ENCODE peak calls at places on chromosome 21, in seven cellular contexts. One of them, this sample, is unnamed.
A peak's percentile ranks its signal among the peaks of the same experiment; 100 is the strongest.

GRCh38 chr21:29920938-29921337 is 18.9 kb downstream of the GRIK1 start:
- DNase-seq in A549: no peak
- DNase-seq in IMR-90: no peak
- DNase-seq in body of pancreas: no peak
- DNase-seq in Peyer's patch: no peak
- DNase-seq in sigmoid colon: no peak
- DNase-seq in stomach: no peak
- DNase-seq in this sample: no peak

GRCh38 chr21:33688343-33688742 is 46.0 kb downstream of the ITSN1 start:
- DNase-seq in stomach: no peak
- DNase-seq in body of pancreas: no peak
- DNase-seq in IMR-90: no peak
- DNase-seq in Peyer's patch: no peak
- DNase-seq in sigmoid colon: no peak
- DNase-seq in A549: no peak
- DNase-seq in this sample: no peak

GRCh38 chr21:14889080-14889805 is 175.6 kb downstream of the NRIP1 start:
- DNase-seq in body of pancreas: peak; percentile 20
- DNase-seq in IMR-90: peak; percentile 71
- DNase-seq in stomach: no peak
- DNase-seq in sigmoid colon: no peak
- DNase-seq in A549: no peak
- DNase-seq in Peyer's patch: peak; percentile 65
- DNase-seq in this sample: no peak

GRCh38 chr21:29130234-29130993 is at the start of gene MAP3K7CL:
- DNase-seq in body of pancreas: peak; percentile 30
- DNase-seq in sigmoid colon: peak; percentile 81
- DNase-seq in stomach: no peak
- DNase-seq in IMR-90: peak; percentile 100
- DNase-seq in A549: no peak
- DNase-seq in Peyer's patch: peak; percentile 65
- DNase-seq in this sample: peak; percentile 83

GRCh38 chr21:45845063-45845789 is 136.3 kb upstream of the COL6A1 start:
- DNase-seq in A549: no peak
- DNase-seq in IMR-90: no peak
- DNase-seq in sigmoid colon: peak; percentile 21
- DNase-seq in Peyer's patch: no peak
- DNase-seq in body of pancreas: no peak
- DNase-seq in stomach: peak; percentile 3
- DNase-seq in this sample: no peak

GRCh38 chr21:14722841-14723483 is 176.8 kb upstream of the SAMSN1 start:
- DNase-seq in Peyer's patch: no peak
- DNase-seq in IMR-90: no peak
- DNase-seq in body of pancreas: no peak
- DNase-seq in A549: no peak
- DNase-seq in sigmoid colon: no peak
- DNase-seq in stomach: no peak
- DNase-seq in this sample: no peak

GRCh38 chr21:44520326-44521300 is 19.4 kb downstream of the KRTAP10-1 start:
- DNase-seq in Peyer's patch: peak; percentile 39
- DNase-seq in A549: no peak
- DNase-seq in body of pancreas: peak; percentile 5
- DNase-seq in sigmoid colon: peak; percentile 49
- DNase-seq in IMR-90: no peak
- DNase-seq in stomach: no peak
- DNase-seq in this sample: peak; percentile 56

GRCh38 chr21:33761104-33762036 is 119.1 kb downstream of the ITSN1 start:
- DNase-seq in A549: peak; percentile 90
- DNase-seq in body of pancreas: no peak
- DNase-seq in stomach: no peak
- DNase-seq in sigmoid colon: no peak
- DNase-seq in IMR-90: peak; percentile 99
- DNase-seq in Peyer's patch: peak; percentile 49
- DNase-seq in this sample: no peak

GRCh38 chr21:33419538-33420123 is 16.4 kb downstream of the IFNGR2 start:
- DNase-seq in sigmoid colon: peak; percentile 70
- DNase-seq in body of pancreas: no peak
- DNase-seq in stomach: peak; percentile 40
- DNase-seq in IMR-90: peak; percentile 76
- DNase-seq in Peyer's patch: no peak
- DNase-seq in A549: peak; percentile 62
- DNase-seq in this sample: no peak

GRCh38 chr21:16573581-16573980 is 843.8 kb downstream of the USP25 start:
- DNase-seq in sigmoid colon: no peak
- DNase-seq in A549: no peak
- DNase-seq in IMR-90: peak; percentile 76
- DNase-seq in stomach: no peak
- DNase-seq in Peyer's patch: no peak
- DNase-seq in body of pancreas: no peak
- DNase-seq in this sample: no peak

GRCh38 chr21:45972716-45973474 is 8.7 kb upstream of the COL6A1 start:
- DNase-seq in body of pancreas: peak; percentile 51
- DNase-seq in sigmoid colon: peak; percentile 93
- DNase-seq in A549: no peak
- DNase-seq in stomach: no peak
- DNase-seq in Peyer's patch: peak; percentile 62
- DNase-seq in IMR-90: peak; percentile 92
- DNase-seq in this sample: peak; percentile 85

GRCh38 chr21:29185172-29185571 is 54.7 kb downstream of the MAP3K7CL start:
- DNase-seq in IMR-90: peak; percentile 25
- DNase-seq in body of pancreas: no peak
- DNase-seq in sigmoid colon: no peak
- DNase-seq in A549: no peak
- DNase-seq in Peyer's patch: no peak
- DNase-seq in stomach: no peak
- DNase-seq in this sample: no peak

GRCh38 chr21:39837861-39838359 is 29.3 kb upstream of the PCP4 start:
- DNase-seq in body of pancreas: no peak
- DNase-seq in IMR-90: no peak
- DNase-seq in Peyer's patch: no peak
- DNase-seq in stomach: no peak
- DNase-seq in A549: no peak
- DNase-seq in sigmoid colon: no peak
- DNase-seq in this sample: no peak

GRCh38 chr21:45607922-45608295 is 35.6 kb upstream of the PCBP3 start:
- DNase-seq in body of pancreas: no peak
- DNase-seq in Peyer's patch: peak; percentile 37
- DNase-seq in stomach: no peak
- DNase-seq in A549: no peak
- DNase-seq in sigmoid colon: no peak
- DNase-seq in IMR-90: no peak
- DNase-seq in this sample: peak; percentile 5

GRCh38 chr21:38804617-38805281 is 980 bp upstream of the ETS2 start:
- DNase-seq in IMR-90: peak; percentile 54
- DNase-seq in sigmoid colon: peak; percentile 92
- DNase-seq in Peyer's patch: peak; percentile 86
- DNase-seq in body of pancreas: peak; percentile 78
- DNase-seq in stomach: peak; percentile 84
- DNase-seq in A549: peak; percentile 69
- DNase-seq in this sample: no peak

GRCh38 chr21:26801524-26801923 is 43.7 kb downstream of the ADAMTS1 start:
- DNase-seq in Peyer's patch: no peak
- DNase-seq in stomach: no peak
- DNase-seq in A549: no peak
- DNase-seq in body of pancreas: no peak
- DNase-seq in IMR-90: peak; percentile 94
- DNase-seq in sigmoid colon: no peak
- DNase-seq in this sample: no peak

GRCh38 chr21:45357436-45358260 is 47.3 kb upstream of the COL18A1 start:
- DNase-seq in sigmoid colon: peak; percentile 91
- DNase-seq in stomach: peak; percentile 60
- DNase-seq in A549: no peak
- DNase-seq in IMR-90: no peak
- DNase-seq in Peyer's patch: peak; percentile 61
- DNase-seq in body of pancreas: peak; percentile 52
- DNase-seq in this sample: peak; percentile 83

GRCh38 chr21:44969965-44970755 is 30.3 kb downstream of the SLX9 start:
- DNase-seq in A549: no peak
- DNase-seq in sigmoid colon: peak; percentile 77
- DNase-seq in stomach: no peak
- DNase-seq in Peyer's patch: no peak
- DNase-seq in body of pancreas: no peak
- DNase-seq in IMR-90: peak; percentile 87
- DNase-seq in this sample: no peak

GRCh38 chr21:29077651-29078090 is 4.2 kb upstream of the CCT8 start:
- DNase-seq in stomach: no peak
- DNase-seq in IMR-90: peak; percentile 48
- DNase-seq in body of pancreas: peak; percentile 35
- DNase-seq in Peyer's patch: no peak
- DNase-seq in A549: peak; percentile 65
- DNase-seq in sigmoid colon: no peak
- DNase-seq in this sample: no peak

GRCh38 chr21:44415073-44416025 is 40.0 kb upstream of the LRRC3 start:
- DNase-seq in stomach: no peak
- DNase-seq in IMR-90: no peak
- DNase-seq in sigmoid colon: peak; percentile 19
- DNase-seq in body of pancreas: no peak
- DNase-seq in Peyer's patch: peak; percentile 19
- DNase-seq in A549: no peak
- DNase-seq in this sample: peak; percentile 66

GRCh38 chr21:9738527-9738926 is 782.9 kb upstream of the TPTE start:
- DNase-seq in A549: no peak
- DNase-seq in stomach: no peak
- DNase-seq in IMR-90: no peak
- DNase-seq in sigmoid colon: no peak
- DNase-seq in Peyer's patch: no peak
- DNase-seq in body of pancreas: no peak
- DNase-seq in this sample: no peak

GRCh38 chr21:39775816-39776215 is 30.8 kb downstream of the IGSF5 start:
- DNase-seq in stomach: no peak
- DNase-seq in sigmoid colon: no peak
- DNase-seq in Peyer's patch: no peak
- DNase-seq in body of pancreas: no peak
- DNase-seq in IMR-90: no peak
- DNase-seq in A549: no peak
- DNase-seq in this sample: no peak

GRCh38 chr21:32256226-32256625 is 22.6 kb downstream of the MIS18A start:
- DNase-seq in IMR-90: no peak
- DNase-seq in A549: no peak
- DNase-seq in body of pancreas: no peak
- DNase-seq in Peyer's patch: no peak
- DNase-seq in stomach: no peak
- DNase-seq in sigmoid colon: no peak
- DNase-seq in this sample: no peak

DNA sequence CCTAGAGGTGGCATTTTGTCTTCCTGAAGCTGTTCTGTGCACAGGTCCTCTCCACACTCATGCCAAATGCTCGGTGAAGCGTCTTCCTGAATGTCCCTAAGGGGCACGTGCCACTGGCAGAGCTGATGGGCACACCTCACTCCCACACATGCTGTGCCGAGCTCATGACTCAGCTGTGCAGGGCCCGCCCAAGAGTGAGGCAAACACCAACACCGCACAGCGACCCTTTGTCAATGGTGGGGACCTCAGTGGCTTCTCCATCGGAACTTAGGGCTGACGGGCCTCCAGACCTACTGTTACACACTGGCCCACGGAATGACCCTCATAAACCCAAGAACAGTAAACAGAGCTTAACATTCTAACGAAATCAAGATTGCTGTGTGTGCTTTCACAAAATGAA is 89.2 kb downstream of the SIM2 start:
- DNase-seq in Peyer's patch: peak; percentile 64
- DNase-seq in body of pancreas: no peak
- DNase-seq in A549: peak; percentile 61
- DNase-seq in IMR-90: no peak
- DNase-seq in stomach: peak; percentile 62
- DNase-seq in sigmoid colon: no peak
- DNase-seq in this sample: no peak
- TF ChIP-seq POLR2A in Peyer's patch: no peak
- TF ChIP-seq POLR2A in body of pancreas: no peak
- TF ChIP-seq POLR2A in A549: no peak
- TF ChIP-seq POLR2A in IMR-90: no peak
- TF ChIP-seq POLR2A in stomach: no peak
- TF ChIP-seq POLR2A in sigmoid colon: no peak
- TF ChIP-seq POLR2A in this sample: no peak

GRCh38 chr21:42314616-42315295 is 453 bp downstream of the TFF3 start:
- DNase-seq in sigmoid colon: no peak
- DNase-seq in Peyer's patch: no peak
- DNase-seq in stomach: no peak
- DNase-seq in A549: no peak
- DNase-seq in body of pancreas: no peak
- DNase-seq in IMR-90: no peak
- DNase-seq in this sample: no peak
- H3K4me1 ChIP-seq in sigmoid colon: no peaks in the 10 kb centered on the region
- H3K4me1 ChIP-seq in Peyer's patch: no peaks in the 10 kb centered on the region
- H3K4me1 ChIP-seq in stomach: peaks cover 31% of the 10 kb centered on the region
- H3K4me1 ChIP-seq in A549: no peaks in the 10 kb centered on the region
- H3K4me1 ChIP-seq in body of pancreas: peaks cover 29% of the 10 kb centered on the region
- H3K4me1 ChIP-seq in IMR-90: no peaks in the 10 kb centered on the region
- H3K4me1 ChIP-seq in this sample: peaks cover 5% of the 10 kb centered on the region

GRCh38 chr21:17612023-17612564 is 607 bp downstream of the BTG3 start:
- DNase-seq in Peyer's patch: peak; percentile 62
- DNase-seq in stomach: peak; percentile 48
- DNase-seq in body of pancreas: peak; percentile 51
- DNase-seq in sigmoid colon: peak; percentile 70
- DNase-seq in A549: peak; percentile 29
- DNase-seq in IMR-90: peak; percentile 59
- DNase-seq in this sample: peak; percentile 83

GRCh38 chr21:17610862-17611261 is 1.8 kb downstream of the BTG3 start:
- DNase-seq in body of pancreas: no peak
- DNase-seq in IMR-90: peak; percentile 11
- DNase-seq in sigmoid colon: peak; percentile 65
- DNase-seq in Peyer's patch: no peak
- DNase-seq in A549: peak; percentile 1
- DNase-seq in stomach: peak; percentile 27
- DNase-seq in this sample: no peak

GRCh38 chr21:17612565-17613241 is at the start of gene BTG3:
- DNase-seq in sigmoid colon: peak; percentile 90
- DNase-seq in Peyer's patch: peak; percentile 89
- DNase-seq in IMR-90: peak; percentile 76
- DNase-seq in stomach: peak; percentile 80
- DNase-seq in A549: peak; percentile 67
- DNase-seq in body of pancreas: peak; percentile 83
- DNase-seq in this sample: peak; percentile 81

GRCh38 chr21:17613242-17613676 is 558 bp upstream of the BTG3 start:
- DNase-seq in sigmoid colon: peak; percentile 88
- DNase-seq in IMR-90: no peak
- DNase-seq in stomach: peak; percentile 49
- DNase-seq in body of pancreas: peak; percentile 47
- DNase-seq in Peyer's patch: peak; percentile 58
- DNase-seq in A549: peak; percentile 11
- DNase-seq in this sample: no peak

GRCh38 chr21:17611414-17612022 is 1.2 kb downstream of the BTG3 start:
- DNase-seq in A549: peak; percentile 79
- DNase-seq in stomach: peak; percentile 86
- DNase-seq in IMR-90: peak; percentile 94
- DNase-seq in Peyer's patch: peak; percentile 93
- DNase-seq in body of pancreas: peak; percentile 81
- DNase-seq in sigmoid colon: peak; percentile 94
- DNase-seq in this sample: peak; percentile 93
- TF ChIP-seq POLR2A in A549: no peak
- TF ChIP-seq POLR2A in stomach: no peak
- TF ChIP-seq POLR2A in IMR-90: peak; percentile 77
- TF ChIP-seq POLR2A in Peyer's patch: no peak
- TF ChIP-seq POLR2A in body of pancreas: peak; percentile 59
- TF ChIP-seq POLR2A in sigmoid colon: no peak
- TF ChIP-seq POLR2A in this sample: peak; percentile 54

DNA sequence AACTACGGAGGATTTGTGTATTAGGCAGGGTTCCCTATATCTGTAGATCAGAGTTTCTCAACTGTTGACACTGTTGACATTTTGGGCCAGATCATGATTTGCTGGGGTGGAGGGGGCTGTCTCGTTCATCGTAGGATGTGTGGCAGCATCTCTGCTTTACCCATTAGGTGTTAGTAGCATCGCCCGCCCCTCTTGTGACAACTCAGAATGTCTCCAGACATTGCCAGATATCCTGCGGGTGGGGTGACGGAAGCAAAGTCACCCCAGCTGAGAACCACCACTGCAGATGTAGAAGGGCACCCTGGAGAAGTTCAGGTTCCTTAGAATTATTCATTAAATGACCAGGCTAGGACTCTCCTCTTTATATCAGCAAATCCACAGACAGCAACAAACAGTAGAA is 125.9 kb downstream of the CLIC6 start:
- DNase-seq in stomach: no peak
- DNase-seq in sigmoid colon: no peak
- DNase-seq in IMR-90: no peak
- DNase-seq in A549: no peak
- DNase-seq in body of pancreas: no peak
- DNase-seq in Peyer's patch: no peak
- DNase-seq in this sample: no peak
- H3K4me1 ChIP-seq in stomach: peaks cover 35% of the 10 kb centered on the region
- H3K4me1 ChIP-seq in sigmoid colon: no peaks in the 10 kb centered on the region
- H3K4me1 ChIP-seq in IMR-90: peaks cover 24% of the 10 kb centered on the region
- H3K4me1 ChIP-seq in A549: peaks cover 71% of the 10 kb centered on the region
- H3K4me1 ChIP-seq in body of pancreas: peaks cover 24% of the 10 kb centered on the region
- H3K4me1 ChIP-seq in Peyer's patch: peaks cover 9% of the 10 kb centered on the region
- H3K4me1 ChIP-seq in this sample: peaks cover 38% of the 10 kb centered on the region